ENCODE peak calls at places on chromosomes 5 and 9, in eight cellular contexts. C is fibroblast of the aortic adventitia; M is Caco-2; H is cardiac fibroblast; T is endothelial cell; D is AG09309; U is tibial artery; J is CD8-positive, alpha-beta T cell. Y is an unnamed sample.

GRCh38 chr9:114792396-114792795 is 13.4 kb downstream of the TNFSF15 start:
- DNase-seq in C (no peak), M (no peak), H (no peak), T (no peak), D (no peak), U (no peak), J (no peak), Y (no peak)

GRCh38 chr5:140152610-140152999 is 22.4 kb upstream of the CYSTM1 start:
- DNase-seq in C (no peak), M (no peak), H (no peak), T (no peak), D (no peak), U (no peak), J (no peak), Y (no peak)

GRCh38 chr5:157648275-157648990 is 3.8 kb downstream of the SOX30 start:
- DNase-seq in C (no peak), M (no peak), H (no peak), T (no peak), D (no peak), U (no peak), J (no peak), Y (no peak)

GRCh38 chr5:60522299-60522915 is 177.6 kb downstream of the DEPDC1B start:
- DNase-seq in C (peak), M (no peak), H (peak), T (no peak), D (no peak), U (no peak), J (no peak), Y (no peak)

GRCh38 chr5:139960723-139961383 is 82.2 kb downstream of the NRG2 start:
- DNase-seq in C (no peak), M (no peak), H (no peak), T (no peak), D (no peak), U (no peak), J (no peak), Y (no peak)

GRCh38 chr5:39005566-39006232 is 68.5 kb downstream of the RICTOR start:
- DNase-seq in C (peak), M (peak), H (peak), T (no peak), D (no peak), U (no peak), J (no peak), Y (no peak)

GRCh38 chr5:119435436-119436132 is 16.7 kb upstream of the HSD17B4 start:
- DNase-seq in C (peak), M (peak), H (peak), T (peak), D (no peak), U (peak), J (peak), Y (peak)

GRCh38 chr9:128072144-128073021 is 4.4 kb downstream of the SLC25A25 start:
- DNase-seq in C (peak), M (no peak), H (peak), T (no peak), D (peak), U (peak), J (peak), Y (no peak)

GRCh38 chr5:171898379-171898778 is 108.1 kb downstream of the FBXW11 start:
- DNase-seq in C (no peak), M (no peak), H (no peak), T (no peak), D (no peak), U (no peak), J (no peak), Y (no peak)

GRCh38 chr9:1514241-1514640 is 464.1 kb downstream of the DMRT2 start:
- DNase-seq in C (no peak), M (no peak), H (no peak), T (no peak), D (no peak), U (no peak), J (no peak), Y (no peak)

GRCh38 chr9:99948896-99949295 is 42.4 kb downstream of the STX17 start:
- DNase-seq in C (peak), M (no peak), H (peak), T (no peak), D (no peak), U (no peak), J (no peak), Y (no peak)

GRCh38 chr9:1513105-1513504 is 462.9 kb downstream of the DMRT2 start:
- DNase-seq in C (no peak), M (no peak), H (no peak), T (no peak), D (no peak), U (no peak), J (no peak), Y (no peak)

GRCh38 chr9:75880556-75880955 is 9.9 kb upstream of the PCSK5 start:
- DNase-seq in C (peak), M (no peak), H (no peak), T (no peak), D (no peak), U (no peak), J (no peak), Y (no peak)

GRCh38 chr5:176861276-176861675 is 37.9 kb downstream of the HK3 start:
- DNase-seq in C (no peak), M (no peak), H (no peak), T (no peak), D (no peak), U (no peak), J (no peak), Y (no peak)

GRCh38 chr5:135266301-135266630 is 132.8 kb downstream of the MACROH2A1 start:
- DNase-seq in C (no peak), M (no peak), H (no peak), T (no peak), D (no peak), U (no peak), J (no peak), Y (no peak)

GRCh38 chr9:92710368-92710767 is 40.4 kb upstream of the IPPK start:
- DNase-seq in C (no peak), M (no peak), H (no peak), T (no peak), D (no peak), U (no peak), J (no peak), Y (no peak)

GRCh38 chr9:74666625-74667316 is 169.6 kb downstream of the RORB start:
- DNase-seq in C (peak), M (no peak), H (peak), T (no peak), D (no peak), U (no peak), J (no peak), Y (no peak)

GRCh38 chr9:8287501-8287900 is 487.9 kb upstream of the DMAC1 start:
- DNase-seq in C (no peak), M (peak), H (no peak), T (no peak), D (no peak), U (no peak), J (no peak), Y (no peak)

GRCh38 chr5:149205625-149206523 is 64.6 kb downstream of the ABLIM3 start:
- DNase-seq in C (peak), M (no peak), H (peak), T (no peak), D (peak), U (peak), J (no peak), Y (no peak)

GRCh38 chr5:88190106-88190834 is 78.4 kb downstream of the TMEM161B start:
- DNase-seq in C (peak), M (no peak), H (no peak), T (no peak), D (no peak), U (no peak), J (no peak), Y (no peak)

GRCh38 chr5:149646564-149646963 is 65.3 kb downstream of the ARHGEF37 start:
- DNase-seq in C (no peak), M (no peak), H (no peak), T (no peak), D (no peak), U (no peak), J (peak), Y (peak)

GRCh38 chr5:173334808-173335207 is 6.6 kb upstream of the STC2 start:
- DNase-seq in C (peak), M (no peak), H (no peak), T (no peak), D (no peak), U (no peak), J (no peak), Y (no peak)

GRCh38 chr5:166499452-166500240 is 1791.8 kb upstream of the WWC1 start:
- DNase-seq in C (no peak), M (no peak), H (no peak), T (no peak), D (no peak), U (no peak), J (no peak), Y (no peak)

GRCh38 chr5:97764700-97765099 is 581.7 kb upstream of the RIOK2 start:
- DNase-seq in C (peak), M (no peak), H (peak), T (no peak), D (peak), U (no peak), J (no peak), Y (no peak)

GRCh38 chr5:75756991-75757390 is 39.8 kb upstream of the POC5 start:
- DNase-seq in C (no peak), M (no peak), H (no peak), T (no peak), D (no peak), U (no peak), J (no peak), Y (no peak)

GRCh38 chr5:145937432-145938250 is 1.3 kb downstream of the SH3RF2 start:
- DNase-seq in C (peak), M (peak), H (no peak), T (no peak), D (no peak), U (no peak), J (no peak), Y (no peak)

GRCh38 chr5:218457-219289 is 553 bp downstream of the SDHA start:
- DNase-seq in C (peak), M (peak), H (peak), T (peak), D (no peak), U (peak), J (no peak), Y (peak)

DNA sequence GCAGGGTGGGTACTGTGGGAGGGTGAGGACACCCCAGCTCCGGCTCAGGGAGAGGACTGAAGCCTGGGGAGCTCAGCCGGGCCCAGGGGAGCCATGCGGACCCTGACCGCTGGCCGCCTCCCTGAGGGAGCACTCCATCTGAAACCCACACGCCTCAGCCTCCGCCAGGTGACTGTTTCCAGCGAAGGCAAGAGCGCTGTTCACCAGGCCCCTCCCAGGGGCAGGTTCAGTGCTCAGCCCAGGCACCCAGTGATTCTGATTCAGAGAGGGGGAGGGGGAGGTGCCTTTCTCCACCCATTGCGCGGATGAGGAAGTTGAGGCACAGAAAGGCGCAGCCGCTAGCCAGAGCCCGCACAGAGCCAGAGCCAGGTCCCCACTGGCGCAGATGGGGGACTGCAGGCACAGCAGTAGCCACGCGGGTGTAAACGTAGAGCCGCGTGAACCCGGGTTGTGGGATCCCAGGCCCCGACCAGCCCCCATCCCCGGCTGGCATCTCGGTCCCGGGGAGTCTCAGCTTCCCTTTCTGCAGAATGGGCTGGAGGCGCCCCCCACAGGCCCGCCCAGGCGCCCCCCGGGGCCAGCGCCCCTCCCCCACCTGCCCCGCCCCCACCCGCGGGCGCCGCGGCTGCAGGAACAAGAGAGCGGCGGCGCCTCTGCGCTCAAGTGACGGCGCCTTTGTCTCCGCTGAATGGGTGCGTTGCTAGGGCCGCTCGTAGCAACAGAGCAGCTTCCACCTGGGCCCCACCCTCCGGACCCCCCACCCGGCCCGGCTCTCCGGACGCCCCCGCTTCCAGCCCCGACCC is 27.2 kb downstream of the ADGRD2 start:
- DNase-seq in C (no peak), M (peak), H (no peak), T (no peak), D (no peak), U (no peak), J (no peak), Y (no peak)
- TF ChIP-seq CTCF in C (no peak), M (no peak), H (no peak), T (no peak), D (no peak), U (no peak), J (no peak), Y (peak)

GRCh38 chr9:133334161-133334560 is 1.8 kb downstream of the SURF6 start:
- DNase-seq in C (no peak), M (no peak), H (no peak), T (no peak), D (no peak), U (no peak), J (no peak), Y (no peak)

GRCh38 chr9:133333566-133333965 is 2.4 kb downstream of the SURF6 start:
- DNase-seq in C (no peak), M (no peak), H (no peak), T (no peak), D (no peak), U (no peak), J (no peak), Y (no peak)

GRCh38 chr9:133331641-133332380 is 4.2 kb downstream of the SURF6 start:
- DNase-seq in C (no peak), M (no peak), H (no peak), T (no peak), D (no peak), U (no peak), J (no peak), Y (no peak)

GRCh38 chr9:133332381-133332730 is 3.6 kb downstream of the SURF6 start:
- DNase-seq in C (no peak), M (no peak), H (no peak), T (no peak), D (no peak), U (no peak), J (no peak), Y (no peak)

GRCh38 chr9:133333011-133333410 is 3.0 kb downstream of the SURF6 start:
- DNase-seq in C (no peak), M (no peak), H (no peak), T (no peak), D (no peak), U (no peak), J (no peak), Y (no peak)
- TF ChIP-seq CTCF in C (no peak), M (no peak), H (no peak), T (no peak), D (no peak), U (no peak), J (no peak), Y (no peak)

GRCh38 chr5:175700991-175701390 is 43.1 kb downstream of the HRH2 start:
- DNase-seq in C (no peak), M (no peak), H (no peak), T (no peak), D (no peak), U (no peak), J (no peak), Y (no peak)
- TF ChIP-seq CTCF in C (no peak), M (peak), H (no peak), T (peak), D (peak), U (peak), J (peak), Y (peak)

GRCh38 chr5:84255318-84255717 is 129.4 kb downstream of the EDIL3 start:
- DNase-seq in C (peak), M (peak), H (peak), T (no peak), D (peak), U (no peak), J (no peak), Y (no peak)
- TF ChIP-seq CTCF in C (peak), M (peak), H (peak), T (peak), D (peak), U (peak), J (no peak), Y (no peak)

GRCh38 chr9:18297532-18297872 is 176.5 kb upstream of the ADAMTSL1 start:
- DNase-seq in C (no peak), M (peak), H (peak), T (no peak), D (no peak), U (no peak), J (no peak), Y (no peak)
- TF ChIP-seq CTCF in C (peak), M (no peak), H (peak), T (no peak), D (peak), U (no peak), J (no peak), Y (no peak)

Y was measured in glutamatergic neuron.